ENCODE peak calls at places on chromosomes 13 and 19, in seven cellular contexts. One of them, this sample, is unnamed. For H3K4me1, the result is how much of the 10 kb centered on the place peaks cover.

GRCh38 chr19:4969772-4970531 is 1.0 kb downstream of the KDM4B start:
- DNase-seq in A549: no peak
- DNase-seq in stomach: no peak
- DNase-seq in ovary: peak
- DNase-seq in sigmoid colon: no peak
- DNase-seq in HepG2: no peak
- DNase-seq in transverse colon: no peak
- DNase-seq in this sample: no peak

GRCh38 chr13:49976314-49977258 is 20.3 kb upstream of the TRIM13 start:
- DNase-seq in transverse colon: peak
- DNase-seq in stomach: peak
- DNase-seq in sigmoid colon: peak
- DNase-seq in A549: peak
- DNase-seq in HepG2: peak
- DNase-seq in ovary: peak
- DNase-seq in this sample: peak

GRCh38 chr19:50273821-50274220 is 55.4 kb downstream of the KCNC3 start:
- DNase-seq in A549: no peak
- DNase-seq in sigmoid colon: no peak
- DNase-seq in ovary: no peak
- DNase-seq in transverse colon: no peak
- DNase-seq in HepG2: no peak
- DNase-seq in stomach: no peak
- DNase-seq in this sample: no peak

GRCh38 chr13:37211542-37211941 is 106.1 kb upstream of the CSNK1A1L start:
- DNase-seq in A549: no peak
- DNase-seq in sigmoid colon: no peak
- DNase-seq in stomach: no peak
- DNase-seq in ovary: no peak
- DNase-seq in HepG2: no peak
- DNase-seq in transverse colon: no peak
- DNase-seq in this sample: no peak

GRCh38 chr13:66858163-66858562 is 372.0 kb downstream of the PCDH9 start:
- DNase-seq in A549: no peak
- DNase-seq in ovary: no peak
- DNase-seq in HepG2: no peak
- DNase-seq in transverse colon: no peak
- DNase-seq in stomach: no peak
- DNase-seq in sigmoid colon: no peak
- DNase-seq in this sample: no peak

GRCh38 chr13:90201198-90201597 is 1146.3 kb upstream of the MIR17HG start:
- DNase-seq in stomach: no peak
- DNase-seq in A549: no peak
- DNase-seq in transverse colon: no peak
- DNase-seq in HepG2: no peak
- DNase-seq in ovary: no peak
- DNase-seq in sigmoid colon: no peak
- DNase-seq in this sample: no peak

GRCh38 chr13:92403606-92404005 is 823.0 kb upstream of the GPC6 start:
- DNase-seq in stomach: no peak
- DNase-seq in HepG2: no peak
- DNase-seq in transverse colon: no peak
- DNase-seq in sigmoid colon: no peak
- DNase-seq in ovary: no peak
- DNase-seq in A549: no peak
- DNase-seq in this sample: no peak

GRCh38 chr13:46278474-46278873 is 66.7 kb downstream of the LRRC63 start:
- DNase-seq in HepG2: no peak
- DNase-seq in A549: no peak
- DNase-seq in transverse colon: no peak
- DNase-seq in sigmoid colon: no peak
- DNase-seq in ovary: no peak
- DNase-seq in stomach: no peak
- DNase-seq in this sample: no peak

GRCh38 chr19:35195822-35196221 is 32.7 kb downstream of the FAM187B start:
- DNase-seq in A549: no peak
- DNase-seq in sigmoid colon: no peak
- DNase-seq in ovary: no peak
- DNase-seq in HepG2: no peak
- DNase-seq in transverse colon: no peak
- DNase-seq in stomach: no peak
- DNase-seq in this sample: no peak

GRCh38 chr13:110306960-110307696 is at the start of the genes COL4A1 and COL4A2:
- DNase-seq in sigmoid colon: peak
- DNase-seq in HepG2: no peak
- DNase-seq in stomach: no peak
- DNase-seq in ovary: peak
- DNase-seq in transverse colon: peak
- DNase-seq in A549: no peak
- DNase-seq in this sample: peak

GRCh38 chr19:51514866-51515481 is 13.4 kb upstream of the SIGLEC12 start:
- DNase-seq in stomach: no peak
- DNase-seq in transverse colon: no peak
- DNase-seq in sigmoid colon: no peak
- DNase-seq in ovary: no peak
- DNase-seq in HepG2: peak
- DNase-seq in A549: peak
- DNase-seq in this sample: no peak

GRCh38 chr13:55815458-55816033 is 1325.2 kb upstream of the PRR20A start:
- DNase-seq in transverse colon: no peak
- DNase-seq in A549: no peak
- DNase-seq in sigmoid colon: no peak
- DNase-seq in HepG2: no peak
- DNase-seq in ovary: no peak
- DNase-seq in stomach: no peak
- DNase-seq in this sample: no peak

GRCh38 chr13:99301913-99302636 is 5.1 kb downstream of the GPR183 start:
- DNase-seq in sigmoid colon: no peak
- DNase-seq in A549: no peak
- DNase-seq in ovary: no peak
- DNase-seq in HepG2: no peak
- DNase-seq in stomach: no peak
- DNase-seq in transverse colon: no peak
- DNase-seq in this sample: no peak

DNA sequence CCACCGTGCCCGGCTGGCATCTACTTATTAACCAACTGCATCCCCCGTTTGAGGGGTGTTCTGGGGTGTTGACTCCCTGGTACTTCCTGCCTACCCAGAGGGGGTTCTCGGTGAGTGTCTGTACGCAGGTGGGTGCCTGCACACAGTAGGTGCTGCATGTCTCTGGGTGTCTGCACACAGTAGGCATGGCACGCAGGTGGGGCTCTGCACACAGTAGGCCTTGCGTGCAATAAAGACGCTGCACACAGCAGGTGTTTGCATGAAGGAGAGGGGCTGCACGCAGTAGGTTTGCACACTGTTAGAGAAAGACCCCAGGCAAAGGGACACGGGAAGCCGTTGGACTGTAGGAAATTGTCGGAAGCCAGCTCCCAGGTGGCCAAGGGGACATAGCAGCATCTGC is 11.2 kb downstream of the GADD45B start:
- DNase-seq in ovary: no peak
- DNase-seq in A549: no peak
- DNase-seq in transverse colon: no peak
- DNase-seq in stomach: no peak
- DNase-seq in sigmoid colon: no peak
- DNase-seq in HepG2: no peak
- DNase-seq in this sample: no peak
- H3K4me1 ChIP-seq in ovary: under half
- H3K4me1 ChIP-seq in A549: under half
- H3K4me1 ChIP-seq in transverse colon: under half
- H3K4me1 ChIP-seq in stomach: under half
- H3K4me1 ChIP-seq in sigmoid colon: under half
- H3K4me1 ChIP-seq in HepG2: under half
- H3K4me1 ChIP-seq in this sample: under half

GRCh38 chr13:24134772-24135171 is 25.7 kb upstream of the SPATA13 start:
- DNase-seq in HepG2: no peak
- DNase-seq in transverse colon: no peak
- DNase-seq in ovary: no peak
- DNase-seq in A549: no peak
- DNase-seq in stomach: no peak
- DNase-seq in sigmoid colon: no peak
- DNase-seq in this sample: no peak

GRCh38 chr13:24131749-24132148 is 28.8 kb upstream of the SPATA13 start:
- DNase-seq in HepG2: no peak
- DNase-seq in sigmoid colon: no peak
- DNase-seq in transverse colon: no peak
- DNase-seq in ovary: no peak
- DNase-seq in stomach: no peak
- DNase-seq in A549: no peak
- DNase-seq in this sample: no peak

GRCh38 chr13:24138911-24139310 is 21.6 kb upstream of the SPATA13 start:
- DNase-seq in ovary: no peak
- DNase-seq in transverse colon: no peak
- DNase-seq in stomach: no peak
- DNase-seq in HepG2: no peak
- DNase-seq in sigmoid colon: no peak
- DNase-seq in A549: no peak
- DNase-seq in this sample: no peak

GRCh38 chr13:24133396-24133795 is 27.1 kb upstream of the SPATA13 start:
- DNase-seq in sigmoid colon: no peak
- DNase-seq in stomach: no peak
- DNase-seq in HepG2: no peak
- DNase-seq in A549: no peak
- DNase-seq in transverse colon: no peak
- DNase-seq in ovary: no peak
- DNase-seq in this sample: no peak

GRCh38 chr13:24135674-24136300 is 24.7 kb upstream of the SPATA13 start:
- DNase-seq in sigmoid colon: no peak
- DNase-seq in ovary: no peak
- DNase-seq in A549: no peak
- DNase-seq in stomach: no peak
- DNase-seq in transverse colon: no peak
- DNase-seq in HepG2: no peak
- DNase-seq in this sample: no peak
- TF ChIP-seq EP300 in sigmoid colon: no peak
- TF ChIP-seq EP300 in ovary: no peak
- TF ChIP-seq EP300 in A549: no peak
- TF ChIP-seq EP300 in stomach: no peak
- TF ChIP-seq EP300 in transverse colon: no peak
- TF ChIP-seq EP300 in HepG2: no peak
- TF ChIP-seq EP300 in this sample: no peak

GRCh38 chr19:43505186-43505456 is 575 bp upstream of the PHLDB3 start:
- DNase-seq in HepG2: no peak
- DNase-seq in transverse colon: no peak
- DNase-seq in stomach: no peak
- DNase-seq in ovary: no peak
- DNase-seq in A549: no peak
- DNase-seq in sigmoid colon: no peak
- DNase-seq in this sample: no peak
- H3K27ac ChIP-seq in HepG2: peak
- H3K27ac ChIP-seq in transverse colon: peak
- H3K27ac ChIP-seq in stomach: peak
- H3K27ac ChIP-seq in ovary: peak
- H3K27ac ChIP-seq in A549: peak
- H3K27ac ChIP-seq in sigmoid colon: peak
- H3K27ac ChIP-seq in this sample: peak

GRCh38 chr19:15288146-15288963 is 44.0 kb downstream of the BRD4 start:
- DNase-seq in sigmoid colon: peak
- DNase-seq in stomach: peak
- DNase-seq in ovary: no peak
- DNase-seq in transverse colon: no peak
- DNase-seq in A549: no peak
- DNase-seq in HepG2: no peak
- DNase-seq in this sample: no peak
- H3K4me1 ChIP-seq in sigmoid colon: half or more
- H3K4me1 ChIP-seq in stomach: half or more
- H3K4me1 ChIP-seq in ovary: half or more
- H3K4me1 ChIP-seq in transverse colon: half or more
- H3K4me1 ChIP-seq in A549: half or more
- H3K4me1 ChIP-seq in HepG2: half or more
- H3K4me1 ChIP-seq in this sample: half or more

GRCh38 chr13:20457670-20458069 is 68.0 kb downstream of the CRYL1 start:
- DNase-seq in HepG2: no peak
- DNase-seq in A549: no peak
- DNase-seq in ovary: no peak
- DNase-seq in stomach: no peak
- DNase-seq in sigmoid colon: no peak
- DNase-seq in transverse colon: no peak
- DNase-seq in this sample: no peak

GRCh38 chr13:20460744-20461143 is 64.9 kb downstream of the CRYL1 start:
- DNase-seq in A549: no peak
- DNase-seq in transverse colon: no peak
- DNase-seq in sigmoid colon: no peak
- DNase-seq in stomach: no peak
- DNase-seq in HepG2: no peak
- DNase-seq in ovary: no peak
- DNase-seq in this sample: no peak

GRCh38 chr13:20461481-20461859 is 64.2 kb downstream of the CRYL1 start:
- DNase-seq in HepG2: no peak
- DNase-seq in transverse colon: no peak
- DNase-seq in stomach: no peak
- DNase-seq in ovary: no peak
- DNase-seq in sigmoid colon: no peak
- DNase-seq in A549: no peak
- DNase-seq in this sample: no peak

GRCh38 chr13:20461860-20462532 is 63.7 kb downstream of the CRYL1 start:
- DNase-seq in HepG2: no peak
- DNase-seq in ovary: no peak
- DNase-seq in sigmoid colon: no peak
- DNase-seq in A549: no peak
- DNase-seq in transverse colon: no peak
- DNase-seq in stomach: no peak
- DNase-seq in this sample: no peak

DNA sequence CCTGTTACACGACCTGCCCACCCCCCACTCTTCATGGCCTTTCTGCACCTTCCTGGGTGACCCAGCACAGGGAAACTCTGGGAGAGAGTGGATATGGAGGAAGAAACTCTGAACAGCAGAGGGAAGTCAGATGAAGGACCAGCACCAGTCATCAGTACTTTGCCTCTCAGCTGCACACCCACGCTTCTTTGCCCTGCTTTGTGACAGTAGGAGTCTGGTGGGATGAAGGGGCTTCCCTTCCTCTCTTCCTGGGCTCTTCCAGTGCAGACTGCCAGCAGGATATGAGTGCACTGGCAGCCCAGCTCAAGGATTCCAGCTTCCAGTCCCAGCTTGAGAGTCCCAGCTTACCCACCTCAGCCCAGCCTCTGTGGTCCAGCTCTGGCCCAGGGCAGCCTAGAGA is 68.9 kb downstream of the CRYL1 start:
- DNase-seq in ovary: no peak
- DNase-seq in HepG2: no peak
- DNase-seq in sigmoid colon: no peak
- DNase-seq in A549: no peak
- DNase-seq in stomach: no peak
- DNase-seq in transverse colon: no peak
- DNase-seq in this sample: no peak
- TF ChIP-seq EP300 in ovary: no peak
- TF ChIP-seq EP300 in HepG2: no peak
- TF ChIP-seq EP300 in sigmoid colon: no peak
- TF ChIP-seq EP300 in A549: no peak
- TF ChIP-seq EP300 in stomach: no peak
- TF ChIP-seq EP300 in transverse colon: no peak
- TF ChIP-seq EP300 in this sample: no peak

GRCh38 chr19:39705578-39706188 is 1.4 kb downstream of the LGALS14 start:
- DNase-seq in stomach: no peak
- DNase-seq in transverse colon: no peak
- DNase-seq in ovary: no peak
- DNase-seq in sigmoid colon: no peak
- DNase-seq in A549: no peak
- DNase-seq in HepG2: no peak
- DNase-seq in this sample: no peak
- H3K27ac ChIP-seq in stomach: no peak
- H3K27ac ChIP-seq in transverse colon: no peak
- H3K27ac ChIP-seq in ovary: no peak
- H3K27ac ChIP-seq in sigmoid colon: no peak
- H3K27ac ChIP-seq in A549: no peak
- H3K27ac ChIP-seq in HepG2: no peak
- H3K27ac ChIP-seq in this sample: no peak